ENCODE peak calls at places on chromosomes 11 and 22, in ten cellular contexts. One of them, this sample, is unnamed.

GRCh38 chr11:73645972-73646631 is at the start of gene PLEKHB1:
- DNase-seq in activated naive CD4-positive, alpha-beta T cell: no peak
- DNase-seq in RWPE1: no peak
- DNase-seq in NCI-H1092: no peak
- DNase-seq in EL: peak
- DNase-seq in activated CD8-positive, alpha-beta memory T cell treated with anti-CD3 and anti-CD28 coated beads for 24 hours: no peak
- DNase-seq in RCC 7860: no peak
- DNase-seq in tibial artery: no peak
- DNase-seq in midbrain: no peak
- DNase-seq in nucleus accumbens: no peak
- DNase-seq in this sample: no peak

GRCh38 chr11:116707746-116708145 is 65.0 kb downstream of the BUD13 start:
- DNase-seq in RWPE1: no peak
- DNase-seq in activated CD8-positive, alpha-beta memory T cell treated with anti-CD3 and anti-CD28 coated beads for 24 hours: no peak
- DNase-seq in activated naive CD4-positive, alpha-beta T cell: no peak
- DNase-seq in midbrain: no peak
- DNase-seq in EL: no peak
- DNase-seq in RCC 7860: no peak
- DNase-seq in nucleus accumbens: no peak
- DNase-seq in tibial artery: no peak
- DNase-seq in NCI-H1092: no peak
- DNase-seq in this sample: no peak

GRCh38 chr11:17781221-17781620 is 46.6 kb downstream of the KCNC1 start:
- DNase-seq in nucleus accumbens: no peak
- DNase-seq in tibial artery: no peak
- DNase-seq in RWPE1: no peak
- DNase-seq in NCI-H1092: no peak
- DNase-seq in EL: no peak
- DNase-seq in activated naive CD4-positive, alpha-beta T cell: no peak
- DNase-seq in midbrain: no peak
- DNase-seq in RCC 7860: no peak
- DNase-seq in activated CD8-positive, alpha-beta memory T cell treated with anti-CD3 and anti-CD28 coated beads for 24 hours: no peak
- DNase-seq in this sample: no peak

GRCh38 chr22:30955153-30955552 is 13.4 kb downstream of the MORC2 start:
- DNase-seq in midbrain: no peak
- DNase-seq in RCC 7860: no peak
- DNase-seq in NCI-H1092: no peak
- DNase-seq in nucleus accumbens: no peak
- DNase-seq in activated CD8-positive, alpha-beta memory T cell treated with anti-CD3 and anti-CD28 coated beads for 24 hours: no peak
- DNase-seq in activated naive CD4-positive, alpha-beta T cell: no peak
- DNase-seq in RWPE1: no peak
- DNase-seq in EL: no peak
- DNase-seq in tibial artery: no peak
- DNase-seq in this sample: no peak

GRCh38 chr22:46564084-46564714 is 26.8 kb upstream of the CELSR1 start:
- DNase-seq in activated naive CD4-positive, alpha-beta T cell: no peak
- DNase-seq in tibial artery: no peak
- DNase-seq in midbrain: no peak
- DNase-seq in NCI-H1092: no peak
- DNase-seq in RCC 7860: no peak
- DNase-seq in EL: no peak
- DNase-seq in nucleus accumbens: no peak
- DNase-seq in activated CD8-positive, alpha-beta memory T cell treated with anti-CD3 and anti-CD28 coated beads for 24 hours: no peak
- DNase-seq in RWPE1: no peak
- DNase-seq in this sample: peak

GRCh38 chr22:22578702-22579424 is 19.8 kb upstream of the PRAME start:
- DNase-seq in activated CD8-positive, alpha-beta memory T cell treated with anti-CD3 and anti-CD28 coated beads for 24 hours: no peak
- DNase-seq in RWPE1: peak
- DNase-seq in RCC 7860: peak
- DNase-seq in tibial artery: no peak
- DNase-seq in nucleus accumbens: no peak
- DNase-seq in EL: peak
- DNase-seq in NCI-H1092: no peak
- DNase-seq in midbrain: no peak
- DNase-seq in activated naive CD4-positive, alpha-beta T cell: no peak
- DNase-seq in this sample: peak

GRCh38 chr11:80860632-80861031 is 1419.8 kb upstream of the TENM4 start:
- DNase-seq in tibial artery: no peak
- DNase-seq in NCI-H1092: no peak
- DNase-seq in activated CD8-positive, alpha-beta memory T cell treated with anti-CD3 and anti-CD28 coated beads for 24 hours: no peak
- DNase-seq in nucleus accumbens: no peak
- DNase-seq in midbrain: no peak
- DNase-seq in RCC 7860: no peak
- DNase-seq in activated naive CD4-positive, alpha-beta T cell: no peak
- DNase-seq in EL: no peak
- DNase-seq in RWPE1: peak
- DNase-seq in this sample: no peak

GRCh38 chr22:42945736-42946135 is 69.2 kb downstream of the PACSIN2 start:
- DNase-seq in tibial artery: no peak
- DNase-seq in RWPE1: no peak
- DNase-seq in RCC 7860: no peak
- DNase-seq in activated naive CD4-positive, alpha-beta T cell: no peak
- DNase-seq in EL: no peak
- DNase-seq in NCI-H1092: no peak
- DNase-seq in nucleus accumbens: no peak
- DNase-seq in activated CD8-positive, alpha-beta memory T cell treated with anti-CD3 and anti-CD28 coated beads for 24 hours: no peak
- DNase-seq in midbrain: no peak
- DNase-seq in this sample: no peak

GRCh38 chr11:28835790-28836189 is 727.6 kb downstream of the METTL15 start:
- DNase-seq in activated CD8-positive, alpha-beta memory T cell treated with anti-CD3 and anti-CD28 coated beads for 24 hours: no peak
- DNase-seq in tibial artery: no peak
- DNase-seq in midbrain: no peak
- DNase-seq in RCC 7860: peak
- DNase-seq in EL: peak
- DNase-seq in nucleus accumbens: no peak
- DNase-seq in RWPE1: no peak
- DNase-seq in activated naive CD4-positive, alpha-beta T cell: no peak
- DNase-seq in NCI-H1092: no peak
- DNase-seq in this sample: peak

GRCh38 chr11:21511835-21512440 is 680.9 kb upstream of the ANO5 start:
- DNase-seq in activated naive CD4-positive, alpha-beta T cell: no peak
- DNase-seq in NCI-H1092: peak
- DNase-seq in RWPE1: peak
- DNase-seq in RCC 7860: peak
- DNase-seq in tibial artery: no peak
- DNase-seq in nucleus accumbens: no peak
- DNase-seq in activated CD8-positive, alpha-beta memory T cell treated with anti-CD3 and anti-CD28 coated beads for 24 hours: peak
- DNase-seq in midbrain: peak
- DNase-seq in EL: peak
- DNase-seq in this sample: peak

This sample was measured in SJCRH30.